ENCODE peak calls at places on chromosome 15, in seven cellular contexts. M is left ventricle myocardium inferior, Z is psoas muscle, F is thyroid gland, D is heart left ventricle, S is bronchial epithelial cell, V is heart right ventricle. X is an unnamed sample.

GRCh38 chr15:84685304-84685703 is 27.3 kb upstream of the NMB start:
- DNase-seq in F (peak), V (peak), M (peak), Z (peak), S (peak), D (no peak), X (peak)

GRCh38 chr15:100788080-100788730 is 91.4 kb upstream of the ALDH1A3 start:
- DNase-seq in M (no peak), D (no peak), S (no peak), F (no peak), V (no peak), Z (no peak), X (no peak)

GRCh38 chr15:28935316-28935715 is 49.5 kb downstream of the APBA2 start:
- DNase-seq in V (no peak), F (no peak), D (no peak), M (no peak), Z (no peak), S (no peak), X (no peak)

GRCh38 chr15:38899300-38899699 is 334.7 kb upstream of the RASGRP1 start:
- DNase-seq in V (no peak), D (no peak), M (no peak), F (no peak), S (peak), Z (no peak), X (no peak)

GRCh38 chr15:38040615-38041014 is 106.2 kb downstream of the TMCO5A start:
- DNase-seq in M (no peak), S (no peak), V (no peak), F (no peak), D (no peak), Z (no peak), X (no peak)

GRCh38 chr15:29611057-29611456 is 211.2 kb downstream of the TJP1 start:
- DNase-seq in S (no peak), M (no peak), F (no peak), Z (no peak), D (no peak), V (no peak), X (no peak)

GRCh38 chr15:75069301-75069925 is 46.0 kb downstream of the PPCDC start:
- DNase-seq in F (no peak), V (no peak), S (no peak), Z (no peak), M (no peak), D (no peak), X (no peak)

GRCh38 chr15:90159213-90159612 is 41.9 kb upstream of the SEMA4B start:
- DNase-seq in S (peak), V (no peak), M (no peak), Z (no peak), F (peak), D (no peak), X (no peak)

GRCh38 chr15:26974120-26974780 is 3.3 kb downstream of the GABRG3 start:
- DNase-seq in F (no peak), S (peak), V (no peak), D (no peak), M (no peak), Z (no peak), X (no peak)

DNA sequence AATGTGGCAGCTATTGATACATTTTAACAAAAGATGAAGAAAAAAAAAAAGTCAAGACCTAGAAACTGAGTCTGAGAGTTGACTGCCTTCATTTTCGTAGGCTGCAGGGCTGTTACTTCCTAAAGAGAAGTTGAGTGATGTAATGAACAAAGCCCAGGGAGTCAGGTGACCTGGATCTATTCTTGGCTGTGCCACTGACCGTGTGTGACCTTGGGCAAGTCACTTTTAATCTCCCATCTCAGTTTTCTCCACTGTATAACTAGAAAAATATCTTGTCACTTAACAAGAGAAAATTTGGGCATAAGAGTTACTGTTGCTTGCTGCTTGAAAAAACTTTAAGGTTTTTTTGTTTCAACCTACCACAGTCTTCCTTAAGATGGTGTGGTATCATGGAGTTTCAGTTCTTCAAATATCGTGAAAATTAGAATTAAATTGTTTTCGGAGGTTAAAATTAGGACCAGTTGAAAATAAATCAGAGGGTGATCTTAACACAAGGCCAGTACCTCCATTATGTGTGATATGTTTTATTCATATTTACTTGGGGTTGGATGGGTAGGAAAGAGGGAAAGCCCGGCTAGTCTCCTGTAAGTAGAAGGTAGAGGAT is 5.8 kb downstream of the FMN1 start:
- DNase-seq in Z (no peak), M (no peak), F (no peak), V (no peak), D (no peak), S (no peak), X (no peak)
- H3K4me3 ChIP-seq in Z (no peak), M (no peak), F (no peak), V (no peak), D (no peak), S (no peak), X (no peak)

DNA sequence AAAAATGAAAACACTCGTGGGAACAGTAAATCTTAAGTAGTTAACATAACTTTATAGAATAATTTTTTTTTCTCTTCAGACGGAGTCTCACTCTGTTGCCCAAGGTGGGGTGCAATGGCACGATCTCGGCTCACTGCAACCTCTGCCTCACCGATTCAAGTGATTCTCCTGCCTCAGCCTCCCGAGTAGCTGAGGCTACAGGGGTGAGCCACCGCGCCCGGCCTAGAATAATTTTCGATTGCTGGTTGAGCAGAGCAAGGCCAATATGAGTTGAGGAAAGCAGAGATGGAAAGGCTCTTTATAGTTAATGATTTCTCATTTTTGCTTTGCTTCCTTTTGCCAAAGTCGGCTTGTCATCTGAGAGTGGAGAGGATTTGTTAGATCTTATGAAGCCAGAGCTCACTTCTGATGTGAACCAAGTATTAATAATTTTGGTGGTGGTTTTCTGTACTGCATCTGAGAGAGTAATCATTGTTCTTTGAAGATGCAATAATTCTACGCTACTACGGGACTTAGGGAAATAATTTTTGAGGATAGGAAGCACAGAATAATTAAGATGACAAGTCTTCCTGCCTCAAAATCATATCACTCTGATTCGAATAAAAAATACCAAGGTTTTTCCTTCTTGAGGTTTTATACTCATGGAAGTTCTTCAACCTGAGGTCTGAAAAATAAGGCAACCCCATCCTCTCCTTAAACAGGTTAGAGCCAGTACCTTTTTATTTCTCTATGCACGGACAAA is 1.5 kb upstream of the GOLM2 start:
- DNase-seq in D (no peak), F (no peak), M (no peak), S (no peak), V (no peak), Z (no peak), X (no peak)
- TF ChIP-seq CTCF in D (no peak), F (no peak), M (peak), S (no peak), V (peak), Z (peak), X (no peak)

GRCh38 chr15:58138106-58138505 is at the start of gene AQP9:
- DNase-seq in V (no peak), S (no peak), Z (no peak), D (no peak), M (no peak), F (no peak), X (no peak)

GRCh38 chr15:58137686-58138085 is 495 bp upstream of the AQP9 start:
- DNase-seq in Z (no peak), V (no peak), S (no peak), D (no peak), F (no peak), M (no peak), X (no peak)

GRCh38 chr15:58142827-58143226 is 4.6 kb downstream of the AQP9 start:
- DNase-seq in F (no peak), S (no peak), M (no peak), Z (no peak), D (no peak), V (no peak), X (no peak)

GRCh38 chr15:58141894-58142293 is 3.7 kb downstream of the AQP9 start:
- DNase-seq in V (no peak), D (no peak), F (no peak), M (no peak), S (no peak), Z (no peak), X (no peak)

DNA sequence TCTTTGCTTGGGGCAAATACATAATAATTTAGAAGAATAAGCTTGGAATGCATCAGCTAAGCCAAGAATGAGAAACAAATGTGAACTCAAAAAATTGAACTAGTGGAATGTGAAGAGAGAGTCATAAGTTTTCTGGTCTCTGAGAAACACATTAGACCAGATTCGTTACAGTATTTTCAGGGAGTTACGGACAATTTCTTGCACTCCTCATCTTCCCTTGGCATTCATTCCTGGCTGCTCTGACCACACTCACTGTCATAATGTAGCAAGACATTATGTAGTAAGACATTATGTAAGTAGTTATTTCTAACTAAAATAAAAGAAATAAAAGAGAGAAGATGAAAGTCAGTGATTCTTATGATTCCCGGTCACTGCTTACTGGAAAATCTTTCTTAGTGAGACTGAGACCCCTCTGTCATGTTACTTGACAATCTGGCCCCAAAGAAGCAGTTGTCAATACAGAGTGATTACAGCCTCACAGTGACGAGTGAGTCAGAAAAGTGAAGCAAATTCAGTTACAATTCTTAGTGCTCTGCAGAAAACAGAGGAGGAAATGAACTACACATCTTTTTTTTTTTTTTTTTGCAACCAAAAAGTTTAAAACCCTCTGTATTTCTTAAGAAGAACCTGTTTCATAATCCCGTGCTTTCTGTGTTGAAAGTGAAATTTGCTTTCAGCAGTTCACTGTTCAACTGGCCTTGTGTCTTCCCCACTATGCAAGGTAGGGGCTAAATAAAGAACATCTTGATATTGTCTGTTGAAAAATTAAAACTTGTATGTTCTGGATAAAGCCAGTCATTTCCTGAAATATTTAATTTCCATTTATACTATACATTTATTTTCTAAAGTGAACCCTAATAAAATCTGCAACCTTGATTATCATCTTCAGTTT is 1.7 kb downstream of the AQP9 start:
- DNase-seq in F (no peak), V (no peak), Z (no peak), M (no peak), S (no peak), D (no peak), X (no peak)
- H3K4me3 ChIP-seq in F (no peak), V (no peak), Z (no peak), M (no peak), S (no peak), D (no peak), X (no peak)

DNA sequence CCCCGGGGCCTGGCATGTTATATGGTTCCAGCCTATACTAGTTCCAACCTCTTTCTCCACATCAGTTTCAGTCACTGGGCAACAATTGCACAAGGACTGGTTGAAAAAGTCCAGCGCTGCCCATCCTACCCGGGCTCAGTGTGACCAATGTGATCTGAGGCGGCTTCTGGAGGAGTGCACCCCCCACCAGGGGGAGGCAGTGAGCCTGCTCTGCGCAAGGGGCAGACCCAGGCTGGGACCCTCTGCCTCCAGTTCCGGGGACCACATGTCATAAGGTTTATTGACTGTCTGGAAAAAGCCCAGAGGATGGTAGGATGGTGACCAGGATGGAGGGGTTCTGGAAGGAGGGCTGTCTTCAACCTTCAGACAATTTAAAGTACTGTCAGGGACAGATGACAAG is 25.6 kb upstream of the NR2E3 start:
- DNase-seq in D (no peak), M (no peak), Z (no peak), V (no peak), S (no peak), F (no peak), X (no peak)
- TF ChIP-seq CTCF in D (no peak), M (peak), Z (no peak), V (peak), S (peak), F (no peak), X (peak)

DNA sequence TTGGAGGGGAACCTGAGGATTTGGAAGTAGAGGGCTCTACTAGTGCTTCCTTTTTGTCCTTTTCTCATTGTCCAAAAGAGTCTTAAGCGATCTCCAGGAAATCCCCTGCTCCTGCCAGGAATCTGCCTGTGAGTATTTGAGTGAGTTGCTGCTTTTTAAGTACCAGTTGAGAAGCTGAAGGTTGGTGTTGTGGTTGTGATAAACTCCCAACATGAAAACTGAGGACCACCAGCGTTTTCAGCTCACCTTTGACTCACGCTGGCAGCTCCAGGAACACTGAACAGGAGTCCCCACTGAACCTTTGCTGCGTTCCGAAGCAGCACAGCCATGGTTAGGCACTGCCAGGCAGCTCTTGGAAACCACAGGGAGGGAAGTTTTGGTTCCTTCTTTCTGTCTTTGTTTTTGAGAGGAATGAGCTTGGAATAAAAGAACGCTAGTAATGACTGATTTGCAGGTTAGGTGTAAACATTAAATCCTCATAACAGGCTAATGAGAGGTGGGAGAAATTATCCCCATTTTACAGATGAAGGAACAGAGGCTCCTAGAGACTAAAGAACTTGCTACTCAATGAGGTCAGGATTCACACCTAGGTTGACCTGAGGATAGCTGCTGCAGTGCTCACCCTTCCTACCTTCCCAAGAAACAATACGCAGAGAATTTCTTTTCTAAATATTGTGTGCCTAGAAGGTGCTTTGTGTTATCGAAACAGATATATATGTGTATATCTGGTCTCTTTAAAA is 106.1 kb downstream of the IGF1R start:
- DNase-seq in D (no peak), M (no peak), Z (no peak), F (peak), V (no peak), S (peak), X (no peak)
- H3K4me3 ChIP-seq in D (peak), M (peak), Z (peak), F (peak), V (no peak), S (peak), X (peak)

X was measured in HFF-Myc.